ENCODE peak calls at places on chromosome 16, in six cellular contexts. One of them, this sample, is unnamed.

GRCh38 chr16:85055503-85056210 is 28.1 kb downstream of the KIAA0513 start:
- DNase-seq in MM.1S: peak; percentile 42
- DNase-seq in CD8-positive, alpha-beta memory T cell: peak; percentile 90
- DNase-seq in NCI-H1436: no peak
- DNase-seq in NCI-H1930: no peak
- DNase-seq in head of caudate nucleus: peak; percentile 60
- DNase-seq in this sample: no peak

GRCh38 chr16:76940251-76940650 is 250.7 kb upstream of the MON1B start:
- DNase-seq in MM.1S: no peak
- DNase-seq in CD8-positive, alpha-beta memory T cell: no peak
- DNase-seq in NCI-H1436: no peak
- DNase-seq in NCI-H1930: no peak
- DNase-seq in head of caudate nucleus: no peak
- DNase-seq in this sample: no peak

GRCh38 chr16:70348991-70349390 is 2.3 kb downstream of the DDX19A start:
- DNase-seq in MM.1S: no peak
- DNase-seq in CD8-positive, alpha-beta memory T cell: no peak
- DNase-seq in NCI-H1436: no peak
- DNase-seq in NCI-H1930: no peak
- DNase-seq in head of caudate nucleus: no peak
- DNase-seq in this sample: no peak

GRCh38 chr16:82027629-82028035 is 7.4 kb upstream of the HSD17B2 start:
- DNase-seq in MM.1S: no peak
- DNase-seq in CD8-positive, alpha-beta memory T cell: no peak
- DNase-seq in NCI-H1436: no peak
- DNase-seq in NCI-H1930: no peak
- DNase-seq in head of caudate nucleus: no peak
- DNase-seq in this sample: no peak

GRCh38 chr16:85350973-85351372 is 238.7 kb upstream of the CIBAR2 start:
- DNase-seq in MM.1S: no peak
- DNase-seq in CD8-positive, alpha-beta memory T cell: no peak
- DNase-seq in NCI-H1436: peak; percentile 62
- DNase-seq in NCI-H1930: no peak
- DNase-seq in head of caudate nucleus: peak; percentile 92
- DNase-seq in this sample: peak; percentile 94

GRCh38 chr16:49952386-49952785 is 72.6 kb upstream of the CNEP1R1 start:
- DNase-seq in MM.1S: no peak
- DNase-seq in CD8-positive, alpha-beta memory T cell: no peak
- DNase-seq in NCI-H1436: no peak
- DNase-seq in NCI-H1930: no peak
- DNase-seq in head of caudate nucleus: no peak
- DNase-seq in this sample: no peak

GRCh38 chr16:89565506-89566372 is 5.3 kb downstream of the RPL13 start:
- DNase-seq in MM.1S: peak; percentile 35
- DNase-seq in CD8-positive, alpha-beta memory T cell: peak; percentile 37
- DNase-seq in NCI-H1436: no peak
- DNase-seq in NCI-H1930: no peak
- DNase-seq in head of caudate nucleus: peak; percentile 70
- DNase-seq in this sample: no peak

GRCh38 chr16:35298460-35299243 is 1839.2 kb downstream of the TP53TG3F start:
- DNase-seq in MM.1S: no peak
- DNase-seq in CD8-positive, alpha-beta memory T cell: no peak
- DNase-seq in NCI-H1436: no peak
- DNase-seq in NCI-H1930: no peak
- DNase-seq in head of caudate nucleus: no peak
- DNase-seq in this sample: no peak

GRCh38 chr16:870856-871561 is 70.5 kb upstream of the GNG13 start:
- DNase-seq in MM.1S: no peak
- DNase-seq in CD8-positive, alpha-beta memory T cell: no peak
- DNase-seq in NCI-H1436: no peak
- DNase-seq in NCI-H1930: no peak
- DNase-seq in head of caudate nucleus: no peak
- DNase-seq in this sample: no peak

GRCh38 chr16:82231021-82231787 is 61.2 kb upstream of the MPHOSPH6 start:
- DNase-seq in MM.1S: no peak
- DNase-seq in CD8-positive, alpha-beta memory T cell: no peak
- DNase-seq in NCI-H1436: no peak
- DNase-seq in NCI-H1930: no peak
- DNase-seq in head of caudate nucleus: no peak
- DNase-seq in this sample: no peak

GRCh38 chr16:87954361-87954760 is 3.1 kb downstream of the BANP start:
- DNase-seq in MM.1S: no peak
- DNase-seq in CD8-positive, alpha-beta memory T cell: no peak
- DNase-seq in NCI-H1436: no peak
- DNase-seq in NCI-H1930: no peak
- DNase-seq in head of caudate nucleus: no peak
- DNase-seq in this sample: no peak

GRCh38 chr16:80599466-80599865 is 58.7 kb downstream of the DYNLRB2 start:
- DNase-seq in MM.1S: no peak
- DNase-seq in CD8-positive, alpha-beta memory T cell: no peak
- DNase-seq in NCI-H1436: no peak
- DNase-seq in NCI-H1930: no peak
- DNase-seq in head of caudate nucleus: no peak
- DNase-seq in this sample: no peak

GRCh38 chr16:15658149-15658548 is 8.1 kb downstream of the NDE1 start:
- DNase-seq in MM.1S: no peak
- DNase-seq in CD8-positive, alpha-beta memory T cell: no peak
- DNase-seq in NCI-H1436: no peak
- DNase-seq in NCI-H1930: no peak
- DNase-seq in head of caudate nucleus: no peak
- DNase-seq in this sample: no peak